ENCODE peak calls at places on chromosomes 6 and 20, in five cellular contexts. H is heart right ventricle, E is lower lobe of right lung, I is IMR-90, Y is left ventricle myocardium inferior. Z is an unnamed sample.

GRCh38 chr6:33692760-33693158 is 18.7 kb downstream of the UQCC2 start:
- DNase-seq in E (peak), I (peak), Y (no peak), H (peak), Z (no peak)

GRCh38 chr6:17828149-17828548 is 121.4 kb upstream of the NUP153 start:
- DNase-seq in Y (no peak), E (no peak), H (no peak), I (no peak), Z (no peak)

GRCh38 chr6:118897386-118897785 is 3.4 kb downstream of the ASF1A start:
- DNase-seq in H (no peak), Y (no peak), I (no peak), E (no peak), Z (no peak)

GRCh38 chr6:133227344-133227743 is 13.8 kb upstream of the EYA4 start:
- DNase-seq in E (no peak), I (no peak), H (no peak), Y (no peak), Z (no peak)

GRCh38 chr6:90458353-90459224 is 128.3 kb downstream of the MAP3K7 start:
- DNase-seq in I (no peak), E (no peak), H (peak), Y (no peak), Z (no peak)

GRCh38 chr20:38880952-38881735 is 45.1 kb upstream of the FAM83D start:
- DNase-seq in I (no peak), E (no peak), H (no peak), Y (no peak), Z (no peak)

GRCh38 chr6:104431096-104431495 is 428.6 kb downstream of the HACE1 start:
- DNase-seq in E (no peak), I (no peak), H (no peak), Y (no peak), Z (no peak)

GRCh38 chr6:10343320-10343719 is 71.6 kb downstream of the TFAP2A start:
- DNase-seq in H (no peak), Y (no peak), I (no peak), E (no peak), Z (no peak)

GRCh38 chr6:28505733-28506132 is 9.9 kb downstream of the GPX6 start:
- DNase-seq in Y (no peak), E (no peak), I (no peak), H (no peak), Z (no peak)

GRCh38 chr20:25040438-25040831 is 17.5 kb downstream of the ACSS1 start:
- DNase-seq in E (peak), I (peak), H (no peak), Y (no peak), Z (peak)

GRCh38 chr20:46651091-46651962 is at the start of gene SLC13A3:
- DNase-seq in I (no peak), Y (no peak), H (no peak), E (no peak), Z (no peak)

GRCh38 chr6:129317931-129318820 is 391.8 kb downstream of the ARHGAP18 start:
- DNase-seq in E (no peak), I (peak), Y (no peak), H (no peak), Z (peak)

GRCh38 chr6:145082359-145082758 is 653.0 kb downstream of the EPM2A start:
- DNase-seq in H (no peak), Y (no peak), E (no peak), I (no peak), Z (no peak)

GRCh38 chr20:9442858-9443257 is 71.5 kb upstream of the LAMP5 start:
- DNase-seq in E (no peak), I (peak), H (no peak), Y (no peak), Z (no peak)

GRCh38 chr6:111605100-111605748 is 454 bp downstream of the TRAF3IP2 start:
- DNase-seq in E (peak), I (peak), H (peak), Y (peak), Z (peak)

GRCh38 chr6:28884423-28885148 is 39.2 kb downstream of the TRIM27 start:
- DNase-seq in H (no peak), I (no peak), E (no peak), Y (no peak), Z (no peak)

GRCh38 chr6:28609672-28610071 is 84.0 kb downstream of the GPX5 start:
- DNase-seq in H (no peak), I (no peak), Y (no peak), E (no peak), Z (no peak)

GRCh38 chr20:53190225-53190624 is 218.1 kb downstream of the TSHZ2 start:
- DNase-seq in E (no peak), Y (no peak), I (no peak), H (no peak), Z (no peak)

GRCh38 chr20:480044-480443 is 17.7 kb upstream of the TBC1D20 start:
- DNase-seq in Y (no peak), H (no peak), I (no peak), E (no peak), Z (no peak)

GRCh38 chr6:109034439-109035041 is 60.1 kb downstream of the SESN1 start:
- DNase-seq in H (no peak), E (no peak), I (no peak), Y (no peak), Z (peak)

GRCh38 chr6:4402477-4402976 is 267.2 kb upstream of the ECI2 start:
- DNase-seq in E (no peak), Y (peak), I (peak), H (peak), Z (peak)

GRCh38 chr6:161318456-161318855 is 44.6 kb upstream of the AGPAT4 start:
- DNase-seq in Y (no peak), I (no peak), E (no peak), H (no peak), Z (no peak)

GRCh38 chr20:33896509-33896908 is 85.4 kb downstream of the CHMP4B start:
- DNase-seq in H (no peak), Y (no peak), I (peak), E (no peak), Z (no peak)

GRCh38 chr6:106974337-106974998 is at the start of gene CD24:
- DNase-seq in H (no peak), E (peak), I (no peak), Y (no peak), Z (no peak)

GRCh38 chr6:69835414-69836179 is 30.8 kb upstream of the COL19A1 start:
- DNase-seq in H (peak), Y (no peak), I (peak), E (no peak), Z (peak)

GRCh38 chr6:102679844-102680243 is 1286.3 kb downstream of the GRIK2 start:
- DNase-seq in Y (no peak), E (no peak), I (no peak), H (no peak), Z (no peak)

GRCh38 chr6:108565893-108566292 is 5.2 kb downstream of the FOXO3 start:
- DNase-seq in H (peak), E (no peak), I (peak), Y (no peak), Z (no peak)

GRCh38 chr6:73525546-73526330 is 4.9 kb upstream of the EEF1A1 start:
- DNase-seq in E (no peak), Y (no peak), I (peak), H (no peak), Z (no peak)

GRCh38 chr6:109503327-109504224 is 20.6 kb upstream of the ZBTB24 start:
- DNase-seq in E (no peak), H (no peak), I (no peak), Y (no peak), Z (no peak)

GRCh38 chr6:85591207-85591606 is 2.5 kb downstream of the SNX14 start:
- DNase-seq in E (no peak), I (no peak), H (no peak), Y (no peak), Z (no peak)

GRCh38 chr6:85592044-85592443 is 1.6 kb downstream of the SNX14 start:
- DNase-seq in Y (no peak), H (no peak), I (no peak), E (no peak), Z (no peak)

GRCh38 chr6:85594197-85594930 is 706 bp upstream of the SNX14 start:
- DNase-seq in E (no peak), H (no peak), I (peak), Y (no peak), Z (no peak)

GRCh38 chr6:85593438-85594196 is at the start of gene SNX14:
- DNase-seq in E (peak), H (peak), I (peak), Y (peak), Z (peak)
- TF ChIP-seq CTCF in E (peak), H (no peak), I (peak), Y (peak), Z (no peak)

GRCh38 chr6:78831492-78831891 is 35.9 kb upstream of the IRAK1BP1 start:
- DNase-seq in H (peak), Y (no peak), E (no peak), I (peak), Z (no peak)

GRCh38 chr6:78832091-78832808 is 35.1 kb upstream of the IRAK1BP1 start:
- DNase-seq in E (no peak), Y (no peak), H (no peak), I (no peak), Z (no peak)

GRCh38 chr6:78830810-78831209 is 36.5 kb upstream of the IRAK1BP1 start:
- DNase-seq in H (no peak), E (no peak), I (no peak), Y (no peak), Z (no peak)

GRCh38 chr6:78836610-78837009 is 30.7 kb upstream of the IRAK1BP1 start:
- DNase-seq in Y (no peak), I (no peak), H (no peak), E (no peak), Z (no peak)

DNA sequence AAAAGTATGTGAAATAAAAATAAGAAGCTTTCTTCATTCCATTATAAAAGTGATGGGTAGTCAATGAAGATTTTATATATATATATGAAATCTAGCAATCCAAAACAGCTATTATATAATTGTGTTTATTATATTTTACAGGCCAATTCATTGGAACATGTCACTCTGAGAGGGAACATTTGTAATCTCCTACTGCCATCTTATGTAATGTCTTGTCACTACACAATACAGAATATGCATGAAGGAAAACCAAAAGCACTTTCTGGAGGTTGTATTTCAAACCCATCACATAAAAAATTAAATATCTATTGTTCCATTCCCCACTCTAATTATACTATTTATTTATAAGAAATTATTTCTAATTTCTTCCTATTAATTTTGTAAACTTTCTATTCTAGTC is 31.5 kb upstream of the IRAK1BP1 start:
- DNase-seq in H (no peak), E (no peak), Y (no peak), I (peak), Z (no peak)
- TF ChIP-seq CTCF in H (no peak), E (no peak), Y (peak), I (peak), Z (peak)

GRCh38 chr20:2713285-2713684 is 20.7 kb downstream of the EBF4 start:
- DNase-seq in Y (no peak), I (no peak), E (no peak), H (no peak), Z (no peak)
- TF ChIP-seq CTCF in Y (no peak), I (no peak), E (peak), H (no peak), Z (peak)

GRCh38 chr20:11204926-11205768 is 531.3 kb upstream of the JAG1 start:
- DNase-seq in H (peak), E (peak), Y (peak), I (peak), Z (no peak)
- TF ChIP-seq CTCF in H (peak), E (peak), Y (peak), I (peak), Z (peak)

GRCh38 chr20:63028461-63028921 is 21.7 kb upstream of the BHLHE23 start:
- DNase-seq in I (no peak), H (no peak), Y (no peak), E (peak), Z (no peak)
- TF ChIP-seq CTCF in I (no peak), H (no peak), Y (no peak), E (no peak), Z (no peak)

GRCh38 chr6:105810105-105810921 is 275.8 kb upstream of the PRDM1 start:
- DNase-seq in Y (peak), I (peak), H (peak), E (peak), Z (peak)
- TF ChIP-seq CTCF in Y (no peak), I (no peak), H (no peak), E (no peak), Z (no peak)

DNA sequence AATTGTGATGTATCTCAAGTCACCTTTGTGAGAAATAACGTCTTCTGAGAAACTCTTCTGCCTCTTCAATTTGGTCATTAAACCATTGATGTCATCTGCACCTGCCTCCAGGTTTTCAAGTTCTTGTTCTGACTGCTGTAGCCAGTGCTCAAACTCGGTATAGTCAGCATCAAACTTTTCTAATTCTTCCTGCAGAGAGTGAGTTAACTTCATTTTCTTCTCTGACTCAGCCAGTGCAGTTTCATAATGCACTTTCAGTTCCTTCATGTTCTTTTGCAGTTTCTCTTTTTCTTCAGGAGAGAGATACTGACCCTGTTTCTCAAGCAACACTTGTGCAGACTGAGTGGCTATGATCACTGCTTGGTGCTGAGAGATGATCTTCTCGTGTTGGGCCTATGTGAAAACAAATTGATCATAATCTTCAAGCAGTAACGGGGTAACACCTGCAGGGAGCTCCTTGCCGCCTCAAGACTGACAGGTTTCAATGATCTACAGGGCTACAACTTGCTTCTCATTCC is 48.8 kb downstream of the DST start:
- DNase-seq in H (no peak), Y (no peak), E (no peak), I (peak), Z (no peak)
- TF ChIP-seq CTCF in H (no peak), Y (no peak), E (no peak), I (no peak), Z (no peak)

GRCh38 chr20:23143098-23143497 is 57.0 kb upstream of the CD93 start:
- DNase-seq in I (peak), Y (no peak), E (peak), H (peak), Z (no peak)
- TF ChIP-seq CTCF in I (no peak), Y (no peak), E (no peak), H (no peak), Z (no peak)

GRCh38 chr6:15444881-15445280 is 199.0 kb downstream of the JARID2 start:
- DNase-seq in I (no peak), Y (no peak), H (no peak), E (no peak), Z (no peak)
- TF ChIP-seq CTCF in I (no peak), Y (no peak), H (no peak), E (no peak), Z (no peak)

Z was measured in AG09319.